ENCODE peak calls at places on chromosomes 3 and 15, in eight cellular contexts. F, T, P, W, Z, S, X and G are unnamed samples.
A peak's percentile ranks its signal among the peaks of the same experiment; 100 is the strongest.

GRCh38 chr15:64162478-64162868 is 349 bp downstream of the PPIB start:
- DNase-seq in F (no peak), W (no peak), Z (no peak), X (no peak), S (no peak), T (no peak), P (no peak), G (no peak)

GRCh38 chr15:62253294-62253693 is 88.2 kb upstream of the C2CD4B start:
- DNase-seq in T (no peak), X (peak; percentile 3), S (no peak), W (no peak), F (no peak), Z (no peak), P (peak; percentile 34), G (peak; percentile 2)

GRCh38 chr3:150355581-150355980 is 52.5 kb upstream of the TSC22D2 start:
- DNase-seq in P (no peak), Z (no peak), W (no peak), S (no peak), X (no peak), T (no peak), F (peak; percentile 40), G (no peak)

GRCh38 chr3:151478376-151478702 is 17.5 kb upstream of the IGSF10 start:
- DNase-seq in X (no peak), S (no peak), W (no peak), P (no peak), F (no peak), Z (no peak), T (no peak), G (no peak)

GRCh38 chr3:124519844-124520243 is 210.4 kb upstream of the UMPS start:
- DNase-seq in X (no peak), T (no peak), Z (no peak), F (no peak), P (no peak), W (no peak), S (no peak), G (no peak)

GRCh38 chr15:44435893-44436667 is 8.7 kb downstream of the CTDSPL2 start:
- DNase-seq in P (no peak), X (peak; percentile 79), T (no peak), S (no peak), F (peak; percentile 5), Z (no peak), W (no peak), G (peak; percentile 47)

GRCh38 chr3:57076422-57076951 is 16.0 kb downstream of the SPATA12 start:
- DNase-seq in W (no peak), X (no peak), S (no peak), P (no peak), T (no peak), Z (no peak), F (no peak), G (peak; percentile 49)

GRCh38 chr15:75209289-75209676 is 7.6 kb downstream of the C15orf39 start:
- DNase-seq in P (no peak), T (no peak), W (no peak), F (no peak), X (no peak), S (no peak), Z (no peak), G (no peak)

GRCh38 chr15:38002883-38003477 is 68.5 kb downstream of the TMCO5A start:
- DNase-seq in S (no peak), X (peak; percentile 56), Z (peak; percentile 28), F (peak; percentile 68), T (no peak), W (no peak), P (peak; percentile 68), G (peak; percentile 80)

GRCh38 chr15:78716651-78717050 is 75.6 kb upstream of the CHRNB4 start:
- DNase-seq in F (no peak), Z (no peak), T (no peak), W (no peak), X (no peak), S (no peak), P (no peak), G (peak; percentile 57)

GRCh38 chr15:65208656-65209055 is 2.6 kb downstream of the CILP start:
- DNase-seq in P (no peak), X (no peak), S (peak; percentile 50), F (no peak), W (peak; percentile 34), Z (no peak), T (no peak), G (no peak)

GRCh38 chr15:60751985-60752952 is 273.3 kb upstream of the ICE2 start:
- DNase-seq in W (peak; percentile 88), Z (no peak), X (peak; percentile 4), P (no peak), T (no peak), S (no peak), F (no peak), G (peak; percentile 13)

GRCh38 chr3:150761831-150762661 is 923 bp downstream of the SIAH2 start:
- DNase-seq in Z (peak; percentile 61), P (peak; percentile 65), W (peak; percentile 85), T (no peak), X (peak; percentile 79), S (peak; percentile 78), F (peak; percentile 72), G (peak; percentile 66)

GRCh38 chr3:79368403-79368802 is 399.4 kb downstream of the ROBO1 start:
- DNase-seq in T (no peak), S (peak; percentile 0), W (no peak), F (no peak), X (peak; percentile 68), P (no peak), Z (no peak), G (peak; percentile 29)

GRCh38 chr3:188605231-188605630 is 451.3 kb downstream of the LPP start:
- DNase-seq in S (no peak), T (no peak), X (no peak), P (no peak), F (no peak), W (no peak), Z (no peak), G (no peak)

GRCh38 chr15:69697913-69698312 is 245.3 kb downstream of the RPLP1 start:
- DNase-seq in F (no peak), X (no peak), Z (no peak), T (no peak), P (no peak), W (no peak), S (peak; percentile 86), G (no peak)

GRCh38 chr3:139846729-139847128 is 88.3 kb upstream of the CLSTN2 start:
- DNase-seq in S (peak; percentile 85), F (no peak), W (no peak), T (no peak), X (no peak), Z (no peak), P (no peak), G (no peak)

GRCh38 chr3:13567684-13568514 is 19.0 kb downstream of the FBLN2 start:
- DNase-seq in F (no peak), Z (no peak), P (no peak), T (no peak), W (no peak), S (no peak), X (no peak), G (no peak)

GRCh38 chr15:76006136-76006778 is 6.0 kb downstream of the NRG4 start:
- DNase-seq in T (no peak), P (no peak), F (peak; percentile 13), S (no peak), Z (no peak), X (peak; percentile 24), W (no peak), G (no peak)

GRCh38 chr15:62569460-62570404 is 404.6 kb upstream of the C2CD4B start:
- DNase-seq in T (no peak), Z (no peak), X (peak; percentile 83), F (peak; percentile 53), S (peak; percentile 46), P (no peak), W (no peak), G (peak; percentile 79)

GRCh38 chr15:29952245-29952644 is 130.0 kb upstream of the TJP1 start:
- DNase-seq in P (no peak), X (no peak), S (peak; percentile 82), T (no peak), F (no peak), Z (no peak), W (no peak), G (no peak)

GRCh38 chr3:59809750-59810444 is 760.1 kb upstream of the CFAP20DC start:
- DNase-seq in W (no peak), P (no peak), Z (no peak), T (no peak), S (peak; percentile 35), X (peak; percentile 71), F (peak; percentile 19), G (no peak)

GRCh38 chr15:81339851-81340250 is 15.9 kb upstream of the STARD5 start:
- DNase-seq in X (no peak), T (no peak), P (peak; percentile 36), F (no peak), Z (no peak), S (no peak), W (no peak), G (no peak)

GRCh38 chr15:39016706-39017105 is 452.1 kb upstream of the RASGRP1 start:
- DNase-seq in Z (no peak), X (peak; percentile 93), W (no peak), P (no peak), T (no peak), S (no peak), F (no peak), G (peak; percentile 76)

GRCh38 chr3:32452009-32452408 is 50.6 kb downstream of the CMTM6 start:
- DNase-seq in W (no peak), X (no peak), S (no peak), T (no peak), F (no peak), Z (no peak), P (no peak), G (no peak)

GRCh38 chr3:140972833-140973232 is 31.2 kb downstream of the SLC25A36 start:
- DNase-seq in X (peak; percentile 40), W (no peak), S (peak; percentile 32), Z (no peak), P (no peak), F (peak; percentile 39), T (no peak), G (peak; percentile 22)

GRCh38 chr15:68017221-68017620 is 36.9 kb upstream of the PIAS1 start:
- DNase-seq in P (no peak), S (no peak), T (no peak), Z (no peak), W (no peak), X (peak; percentile 71), F (no peak), G (peak; percentile 43)

GRCh38 chr3:48716508-48716981 is 476 bp downstream of the IP6K2 start:
- DNase-seq in P (no peak), S (peak; percentile 37), F (peak; percentile 17), W (peak; percentile 67), T (peak; percentile 27), X (peak; percentile 12), Z (peak; percentile 54), G (peak; percentile 47)

GRCh38 chr15:83282859-83283812 is 1.3 kb downstream of the BNC1 start:
- DNase-seq in Z (no peak), W (no peak), X (no peak), F (peak; percentile 35), T (no peak), S (no peak), P (peak; percentile 70), G (peak; percentile 51)

GRCh38 chr3:165839296-165840076 is 2.3 kb upstream of the BCHE start:
- DNase-seq in S (no peak), P (no peak), X (no peak), T (no peak), Z (no peak), F (no peak), W (no peak), G (peak; percentile 93)

GRCh38 chr3:47850062-47850802 is 47.3 kb downstream of the DHX30 start:
- DNase-seq in F (peak; percentile 32), Z (no peak), T (no peak), P (no peak), W (no peak), S (no peak), X (peak; percentile 33), G (peak; percentile 35)

GRCh38 chr15:41445399-41445798 is 28.5 kb downstream of the RTF1 start:
- DNase-seq in W (no peak), F (no peak), Z (no peak), T (no peak), P (no peak), S (no peak), X (no peak), G (no peak)

GRCh38 chr3:138846350-138846756 is 11.6 kb upstream of the PIK3CB start:
- DNase-seq in S (no peak), X (no peak), T (no peak), Z (no peak), F (no peak), P (no peak), W (no peak), G (no peak)